ENCODE peak calls at places on chromosome 19, in four cellular contexts. One of them, this sample, is unnamed.

GRCh38 chr19:3606690-3607289 is at the start of gene TBXA2R:
- DNase-seq in K562: peak
- DNase-seq in GM12878: no peak
- DNase-seq in HepG2: no peak
- DNase-seq in this sample: peak

GRCh38 chr19:34232566-34233481 is 21.5 kb upstream of the GARRE1 start:
- DNase-seq in K562: peak
- DNase-seq in GM12878: no peak
- DNase-seq in HepG2: peak
- DNase-seq in this sample: no peak

GRCh38 chr19:16069813-16070365 is 6.4 kb upstream of the TPM4 start:
- DNase-seq in K562: no peak
- DNase-seq in GM12878: no peak
- DNase-seq in HepG2: no peak
- DNase-seq in this sample: no peak

GRCh38 chr19:44947041-44947581 is 1.3 kb downstream of the APOC2 start:
- DNase-seq in K562: no peak
- DNase-seq in GM12878: no peak
- DNase-seq in HepG2: no peak
- DNase-seq in this sample: no peak

GRCh38 chr19:41334793-41335192 is 18.9 kb downstream of the TGFB1 start:
- DNase-seq in K562: no peak
- DNase-seq in GM12878: no peak
- DNase-seq in HepG2: no peak
- DNase-seq in this sample: no peak

GRCh38 chr19:3129112-3129511 is 6.7 kb upstream of the GNA15 start:
- DNase-seq in K562: no peak
- DNase-seq in GM12878: no peak
- DNase-seq in HepG2: peak
- DNase-seq in this sample: no peak

GRCh38 chr19:39296906-39297305 is 699 bp downstream of the IFNL1 start:
- DNase-seq in K562: no peak
- DNase-seq in GM12878: no peak
- DNase-seq in HepG2: no peak
- DNase-seq in this sample: no peak

GRCh38 chr19:12166596-12166995 is 3.7 kb downstream of the ZNF136 start:
- DNase-seq in K562: no peak
- DNase-seq in GM12878: no peak
- DNase-seq in HepG2: no peak
- DNase-seq in this sample: no peak

GRCh38 chr19:10372698-10373097 is 7.7 kb downstream of the TYK2 start:
- DNase-seq in K562: no peak
- DNase-seq in GM12878: no peak
- DNase-seq in HepG2: no peak
- DNase-seq in this sample: no peak

GRCh38 chr19:10000171-10000826 is 10.0 kb downstream of the COL5A3 start:
- DNase-seq in K562: peak
- DNase-seq in GM12878: no peak
- DNase-seq in HepG2: peak
- DNase-seq in this sample: peak

GRCh38 chr19:57656346-57656745 is 12.4 kb upstream of the ZSCAN4 start:
- DNase-seq in K562: no peak
- DNase-seq in GM12878: no peak
- DNase-seq in HepG2: no peak
- DNase-seq in this sample: no peak

GRCh38 chr19:13097331-13098258 is 5.1 kb downstream of the LYL1 start:
- DNase-seq in K562: peak
- DNase-seq in GM12878: no peak
- DNase-seq in HepG2: no peak
- DNase-seq in this sample: no peak

GRCh38 chr19:6723108-6723618 is 2.7 kb upstream of the C3 start:
- DNase-seq in K562: no peak
- DNase-seq in GM12878: no peak
- DNase-seq in HepG2: peak
- DNase-seq in this sample: no peak

GRCh38 chr19:43132696-43133095 is 50.2 kb upstream of the PSG2 start:
- DNase-seq in K562: no peak
- DNase-seq in GM12878: no peak
- DNase-seq in HepG2: no peak
- DNase-seq in this sample: no peak

GRCh38 chr19:34359954-34360315 is 5.1 kb upstream of the GPI start:
- DNase-seq in K562: no peak
- DNase-seq in GM12878: no peak
- DNase-seq in HepG2: no peak
- DNase-seq in this sample: no peak

GRCh38 chr19:45498411-45499195 is at the start of gene PPM1N:
- DNase-seq in K562: peak
- DNase-seq in GM12878: no peak
- DNase-seq in HepG2: no peak
- DNase-seq in this sample: no peak

GRCh38 chr19:46660008-46660517 is 919 bp downstream of the DACT3 start:
- DNase-seq in K562: peak
- DNase-seq in GM12878: no peak
- DNase-seq in HepG2: no peak
- DNase-seq in this sample: peak

GRCh38 chr19:30665449-30665848 is 293.3 kb downstream of the ZNF536 start:
- DNase-seq in K562: no peak
- DNase-seq in GM12878: no peak
- DNase-seq in HepG2: no peak
- DNase-seq in this sample: no peak

GRCh38 chr19:30640266-30640965 is 268.2 kb downstream of the ZNF536 start:
- DNase-seq in K562: no peak
- DNase-seq in GM12878: no peak
- DNase-seq in HepG2: no peak
- DNase-seq in this sample: no peak

GRCh38 chr19:34588249-34588648 is 88.7 kb downstream of the SCGB2B2 start:
- DNase-seq in K562: no peak
- DNase-seq in GM12878: no peak
- DNase-seq in HepG2: no peak
- DNase-seq in this sample: no peak

GRCh38 chr19:57708641-57709354 is at the start of gene ZNF154:
- DNase-seq in K562: no peak
- DNase-seq in GM12878: no peak
- DNase-seq in HepG2: no peak
- DNase-seq in this sample: no peak

GRCh38 chr19:17739121-17739875 is 12.0 kb upstream of the FCHO1 start:
- DNase-seq in K562: peak
- DNase-seq in GM12878: peak
- DNase-seq in HepG2: no peak
- DNase-seq in this sample: no peak

GRCh38 chr19:43620061-43621001 is 902 bp upstream of the ZNF428 start:
- DNase-seq in K562: peak
- DNase-seq in GM12878: no peak
- DNase-seq in HepG2: no peak
- DNase-seq in this sample: no peak

GRCh38 chr19:6707658-6708018 is 12.8 kb downstream of the C3 start:
- DNase-seq in K562: no peak
- DNase-seq in GM12878: no peak
- DNase-seq in HepG2: no peak
- DNase-seq in this sample: no peak

GRCh38 chr19:17623224-17623935 is 64.8 kb downstream of the UNC13A start:
- DNase-seq in K562: peak
- DNase-seq in GM12878: no peak
- DNase-seq in HepG2: no peak
- DNase-seq in this sample: no peak

GRCh38 chr19:10763828-10764339 is 46.0 kb downstream of the DNM2 start:
- DNase-seq in K562: no peak
- DNase-seq in GM12878: no peak
- DNase-seq in HepG2: no peak
- DNase-seq in this sample: no peak

GRCh38 chr19:46602392-46603194 is 1.5 kb downstream of the CALM3 start:
- DNase-seq in K562: peak
- DNase-seq in GM12878: no peak
- DNase-seq in HepG2: no peak
- DNase-seq in this sample: peak

GRCh38 chr19:11880598-11880997 is 7.0 kb upstream of the ZNF69 start:
- DNase-seq in K562: no peak
- DNase-seq in GM12878: no peak
- DNase-seq in HepG2: no peak
- DNase-seq in this sample: no peak

GRCh38 chr19:29448046-29448445 is 77.7 kb upstream of the VSTM2B start:
- DNase-seq in K562: no peak
- DNase-seq in GM12878: no peak
- DNase-seq in HepG2: no peak
- DNase-seq in this sample: no peak
- TF ChIP-seq TARDBP in K562: no peak
- TF ChIP-seq TARDBP in GM12878: no peak
- TF ChIP-seq TARDBP in HepG2: no peak
- TF ChIP-seq TARDBP in this sample: no peak

GRCh38 chr19:14472202-14472961 is 2.8 kb downstream of the PTGER1 start:
- DNase-seq in K562: peak
- DNase-seq in GM12878: no peak
- DNase-seq in HepG2: no peak
- DNase-seq in this sample: peak
- TF ChIP-seq FOXK2 in K562: no peak
- TF ChIP-seq FOXK2 in GM12878: no peak
- TF ChIP-seq FOXK2 in HepG2: no peak
- TF ChIP-seq FOXK2 in this sample: no peak

GRCh38 chr19:55259540-55260210 is 858 bp upstream of the PPP6R1 start:
- DNase-seq in K562: no peak
- DNase-seq in GM12878: no peak
- DNase-seq in HepG2: no peak
- DNase-seq in this sample: no peak
- TF ChIP-seq TARDBP in K562: peak
- TF ChIP-seq TARDBP in GM12878: no peak
- TF ChIP-seq TARDBP in HepG2: no peak
- TF ChIP-seq TARDBP in this sample: no peak

DNA sequence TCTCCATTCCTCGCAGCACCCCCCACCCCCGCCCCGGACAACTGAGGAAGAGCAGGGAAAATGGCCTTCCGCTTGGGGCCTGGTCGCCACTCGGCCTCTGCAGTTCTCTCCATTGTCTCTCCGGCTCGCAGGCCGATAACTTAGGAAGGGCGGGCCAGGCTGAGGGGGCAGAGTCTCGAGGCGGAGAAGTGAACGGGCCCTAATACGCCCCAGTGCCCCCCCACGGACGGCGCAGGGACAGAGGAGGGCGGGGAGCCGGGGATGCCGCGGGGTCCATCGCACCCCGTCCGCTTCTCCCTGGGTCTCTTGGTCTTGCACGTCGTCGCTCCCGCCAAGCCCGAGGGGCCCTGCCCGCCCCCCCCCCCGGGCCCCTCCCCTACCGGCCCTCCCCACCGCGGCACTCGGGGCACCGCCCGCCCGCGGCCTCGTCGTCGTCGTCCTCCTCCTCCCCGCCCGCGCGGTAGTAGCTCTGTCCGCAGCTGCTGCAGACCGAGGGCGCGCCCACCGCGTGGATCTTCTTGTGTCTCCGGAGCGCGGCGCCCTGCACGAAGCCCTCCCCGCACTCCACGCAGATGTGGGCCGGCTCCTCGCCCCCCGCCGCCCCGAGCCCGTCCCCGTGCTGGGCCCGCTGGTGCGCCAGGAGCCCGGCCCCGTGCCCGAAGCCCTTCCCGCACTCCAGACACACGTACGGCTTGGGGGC is 33.3 kb downstream of the ZNF787 start:
- DNase-seq in K562: no peak
- DNase-seq in GM12878: no peak
- DNase-seq in HepG2: no peak
- DNase-seq in this sample: no peak
- TF ChIP-seq FOXK2 in K562: no peak
- TF ChIP-seq FOXK2 in GM12878: no peak
- TF ChIP-seq FOXK2 in HepG2: no peak
- TF ChIP-seq FOXK2 in this sample: no peak

GRCh38 chr19:49017666-49018351 is 918 bp upstream of the LHB start:
- DNase-seq in K562: peak
- DNase-seq in GM12878: no peak
- DNase-seq in HepG2: peak
- DNase-seq in this sample: peak

GRCh38 chr19:49017041-49017665 is at the start of gene LHB:
- DNase-seq in K562: no peak
- DNase-seq in GM12878: no peak
- DNase-seq in HepG2: no peak
- DNase-seq in this sample: no peak

GRCh38 chr19:49016067-49016839 is 638 bp downstream of the LHB start:
- DNase-seq in K562: no peak
- DNase-seq in GM12878: no peak
- DNase-seq in HepG2: no peak
- DNase-seq in this sample: no peak

GRCh38 chr19:49014123-49014869 is 2.6 kb downstream of the LHB start:
- DNase-seq in K562: peak
- DNase-seq in GM12878: no peak
- DNase-seq in HepG2: no peak
- DNase-seq in this sample: no peak

GRCh38 chr19:49014870-49015255 is 2.0 kb downstream of the LHB start:
- DNase-seq in K562: no peak
- DNase-seq in GM12878: no peak
- DNase-seq in HepG2: no peak
- DNase-seq in this sample: no peak
- TF ChIP-seq TARDBP in K562: no peak
- TF ChIP-seq TARDBP in GM12878: no peak
- TF ChIP-seq TARDBP in HepG2: no peak
- TF ChIP-seq TARDBP in this sample: no peak

GRCh38 chr19:18879579-18880373 is 16.2 kb downstream of the CERS1 start:
- DNase-seq in K562: peak
- DNase-seq in GM12878: no peak
- DNase-seq in HepG2: no peak
- DNase-seq in this sample: peak
- TF ChIP-seq FOXK2 in K562: no peak
- TF ChIP-seq FOXK2 in GM12878: no peak
- TF ChIP-seq FOXK2 in HepG2: no peak
- TF ChIP-seq FOXK2 in this sample: no peak

DNA sequence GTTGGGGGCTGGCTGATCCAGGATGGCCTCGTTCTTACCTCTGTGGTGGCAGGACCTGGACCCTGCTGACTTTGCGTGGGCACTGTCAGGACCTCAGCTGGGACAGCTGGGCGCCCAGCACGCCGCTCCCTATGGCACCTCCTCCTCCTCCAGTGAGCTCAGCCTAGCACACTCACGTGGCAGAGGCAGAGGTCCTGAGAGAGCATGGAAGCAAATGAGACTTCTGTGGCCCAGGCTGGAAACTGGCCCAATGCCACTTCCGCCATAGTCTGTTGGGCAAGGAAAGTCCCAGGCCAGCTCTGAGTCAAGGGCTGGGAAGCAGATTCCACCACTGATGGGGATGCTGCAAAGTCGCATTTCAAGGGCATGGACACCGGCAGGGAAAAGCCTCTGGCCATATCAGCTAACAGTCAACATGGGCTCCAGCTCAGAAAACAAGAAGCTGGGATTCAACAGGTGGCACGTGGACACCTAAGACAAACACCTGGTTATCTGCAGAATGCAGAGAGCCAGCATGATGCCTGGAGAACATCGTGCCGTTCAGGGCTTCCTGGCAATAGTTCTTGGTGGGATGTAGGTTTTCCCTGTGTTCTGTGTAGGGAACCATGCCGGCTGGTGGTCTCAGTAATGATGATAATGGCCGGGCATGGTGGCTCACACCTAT is 16.7 kb downstream of the MYBPC2 start:
- DNase-seq in K562: no peak
- DNase-seq in GM12878: no peak
- DNase-seq in HepG2: no peak
- DNase-seq in this sample: no peak
- TF ChIP-seq TARDBP in K562: no peak
- TF ChIP-seq TARDBP in GM12878: no peak
- TF ChIP-seq TARDBP in HepG2: no peak
- TF ChIP-seq TARDBP in this sample: no peak

GRCh38 chr19:21707065-21707464 is 60.3 kb downstream of the ZNF100 start:
- DNase-seq in K562: no peak
- DNase-seq in GM12878: no peak
- DNase-seq in HepG2: no peak
- DNase-seq in this sample: no peak
- TF ChIP-seq FOXK2 in K562: no peak
- TF ChIP-seq FOXK2 in GM12878: no peak
- TF ChIP-seq FOXK2 in HepG2: no peak
- TF ChIP-seq FOXK2 in this sample: no peak

This sample was measured in HEK293T.